ENCODE peak calls at places on chromosomes 4 and X, in nine cellular contexts. X, Q, Y, M, O, I, R, P and L are unnamed samples.

GRCh38 chrX:47648376-47648775 is 2.0 kb downstream of the ELK1 start:
- DNase-seq in X (peak; percentile 6), Q (no peak), Y (no peak), M (no peak), O (no peak), I (no peak), R (no peak), P (no peak), L (no peak)

GRCh38 chr4:145808021-145808650 is 128.2 kb downstream of the C4orf51 start:
- DNase-seq in X (no peak), Q (no peak), Y (peak; percentile 66), M (no peak), O (no peak), I (no peak), R (no peak), P (no peak), L (no peak)

GRCh38 chr4:5888222-5888701 is 4.6 kb downstream of the CRMP1 start:
- DNase-seq in X (no peak), Q (no peak), Y (no peak), M (no peak), O (no peak), I (no peak), R (no peak), P (peak; percentile 86), L (no peak)

GRCh38 chr4:147596976-147597375 is 20.2 kb upstream of the TMEM184C start:
- DNase-seq in X (no peak), Q (peak; percentile 79), Y (no peak), M (no peak), O (no peak), I (no peak), R (peak; percentile 87), P (no peak), L (no peak)

GRCh38 chr4:168876106-168876505 is 133.9 kb downstream of the CBR4 start:
- DNase-seq in X (no peak), Q (no peak), Y (no peak), M (no peak), O (no peak), I (no peak), R (no peak), P (no peak), L (no peak)

GRCh38 chrX:96685205-96686099 is 810 bp downstream of the DIAPH2 start:
- DNase-seq in X (peak; percentile 66), Q (peak; percentile 35), Y (no peak), M (peak; percentile 86), O (no peak), I (peak; percentile 67), R (peak; percentile 7), P (no peak), L (peak; percentile 55)

GRCh38 chr4:16550488-16550980 is 324.3 kb upstream of the TAPT1 start:
- DNase-seq in X (no peak), Q (no peak), Y (no peak), M (no peak), O (no peak), I (no peak), R (no peak), P (no peak), L (no peak)

GRCh38 chrX:138756234-138756633 is 44.7 kb upstream of the FGF13 start:
- DNase-seq in X (peak; percentile 18), Q (no peak), Y (no peak), M (no peak), O (no peak), I (no peak), R (peak; percentile 71), P (no peak), L (peak; percentile 15)

GRCh38 chr4:102285831-102286230 is 59.5 kb downstream of the SLC39A8 start:
- DNase-seq in X (no peak), Q (no peak), Y (no peak), M (no peak), O (no peak), I (no peak), R (no peak), P (no peak), L (no peak)

GRCh38 chr4:20281453-20281852 is 29.7 kb downstream of the SLIT2 start:
- DNase-seq in X (no peak), Q (no peak), Y (no peak), M (no peak), O (no peak), I (no peak), R (no peak), P (no peak), L (no peak)

GRCh38 chrX:12372111-12372510 is 233.8 kb downstream of the FRMPD4 start:
- DNase-seq in X (no peak), Q (no peak), Y (no peak), M (no peak), O (no peak), I (no peak), R (no peak), P (no peak), L (no peak)

GRCh38 chr4:158903472-158904043 is 134.7 kb downstream of the FNIP2 start:
- DNase-seq in X (no peak), Q (no peak), Y (no peak), M (no peak), O (no peak), I (no peak), R (no peak), P (no peak), L (no peak)

GRCh38 chrX:47831788-47832187 is 4.9 kb upstream of the ZNF81 start:
- DNase-seq in X (no peak), Q (peak; percentile 51), Y (peak; percentile 38), M (peak; percentile 75), O (no peak), I (no peak), R (peak; percentile 48), P (no peak), L (peak; percentile 50)

GRCh38 chrX:41452972-41453371 is 5.8 kb downstream of the NYX start:
- DNase-seq in X (no peak), Q (no peak), Y (no peak), M (peak; percentile 28), O (no peak), I (no peak), R (no peak), P (no peak), L (no peak)

GRCh38 chr4:42965326-42965725 is 72.8 kb downstream of the GRXCR1 start:
- DNase-seq in X (no peak), Q (no peak), Y (no peak), M (no peak), O (no peak), I (no peak), R (no peak), P (no peak), L (no peak)

GRCh38 chrX:13091111-13091765 is 46.8 kb upstream of the FAM9C start:
- DNase-seq in X (no peak), Q (no peak), Y (no peak), M (no peak), O (no peak), I (no peak), R (no peak), P (no peak), L (no peak)

GRCh38 chr4:39770471-39770870 is 72.5 kb downstream of the UBE2K start:
- DNase-seq in X (no peak), Q (no peak), Y (no peak), M (no peak), O (no peak), I (no peak), R (no peak), P (peak; percentile 80), L (no peak)
- TF ChIP-seq POLR2A in X (no peak), Q (no peak), Y (no peak), M (no peak), O (no peak), I (no peak), R (no peak), P (no peak), L (no peak)

GRCh38 chr4:8381814-8382581 is 58.5 kb downstream of the ACOX3 start:
- DNase-seq in X (no peak), Q (no peak), Y (no peak), M (peak; percentile 67), O (no peak), I (no peak), R (no peak), P (peak; percentile 72), L (no peak)
- H3K9me3 ChIP-seq in X (no peaks in the 10 kb centered on the region), Q (no peaks in the 10 kb centered on the region), Y (no peaks in the 10 kb centered on the region), M (no peaks in the 10 kb centered on the region), O (no peaks in the 10 kb centered on the region), I (no peaks in the 10 kb centered on the region), R (no peaks in the 10 kb centered on the region), P (no peaks in the 10 kb centered on the region), L (no peaks in the 10 kb centered on the region)

DNA sequence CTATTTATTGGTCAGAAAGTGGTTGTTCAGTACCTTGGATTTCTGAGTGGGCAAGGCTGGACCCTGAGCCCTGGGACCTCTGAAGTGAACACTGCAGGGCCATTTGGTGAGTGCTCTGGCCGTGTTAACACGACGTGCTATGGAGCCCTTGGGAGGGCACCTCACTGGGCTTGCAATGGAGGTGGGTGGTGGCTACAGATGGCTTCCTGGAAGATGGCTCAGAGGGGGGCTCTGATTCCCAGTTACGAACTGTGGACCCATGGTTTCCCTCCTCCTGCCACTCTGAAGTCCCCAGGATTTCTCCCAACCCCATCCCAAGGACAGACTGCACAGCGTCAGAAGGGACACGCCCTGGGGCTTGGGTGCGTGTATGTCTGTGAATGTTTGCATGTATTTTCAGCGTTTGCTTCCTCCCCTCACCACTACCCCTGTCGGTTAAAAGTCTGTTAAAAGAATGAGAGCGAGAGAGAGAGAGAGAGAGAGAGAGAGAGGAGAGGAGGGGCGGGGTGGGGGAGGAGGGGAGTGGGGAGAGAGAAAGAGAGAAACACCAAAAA is 3.7 kb upstream of the RHOH start:
- DNase-seq in X (no peak), Q (no peak), Y (no peak), M (no peak), O (no peak), I (no peak), R (no peak), P (no peak), L (no peak)
- TF ChIP-seq POLR2A in X (no peak), Q (no peak), Y (no peak), M (peak; percentile 25), O (no peak), I (no peak), R (no peak), P (no peak), L (no peak)

DNA sequence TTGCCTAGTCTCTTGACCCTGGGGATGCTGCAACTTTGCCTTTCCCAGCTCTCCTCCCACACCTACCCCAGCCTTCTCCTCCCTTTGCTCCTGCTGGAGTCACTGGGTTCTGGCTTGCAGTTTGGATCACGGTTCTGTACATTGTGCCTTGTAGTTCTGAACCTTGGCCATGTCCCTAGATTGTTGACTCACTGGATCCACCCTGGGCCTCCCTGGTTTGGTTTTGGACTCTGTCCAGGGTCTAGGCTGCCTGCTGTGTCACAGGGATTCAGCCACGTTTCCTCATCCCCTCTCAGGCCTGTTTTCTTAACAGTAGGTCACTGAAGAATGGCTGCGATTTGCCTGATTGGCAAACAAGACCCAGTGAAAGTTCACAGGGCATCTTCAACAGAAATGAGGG is 11.5 kb upstream of the GABRE start:
- DNase-seq in X (no peak), Q (no peak), Y (no peak), M (no peak), O (no peak), I (no peak), R (no peak), P (no peak), L (no peak)
- H3K9me3 ChIP-seq in X (no peaks in the 10 kb centered on the region), Q (no peaks in the 10 kb centered on the region), Y (no peaks in the 10 kb centered on the region), M (no peaks in the 10 kb centered on the region), O (no peaks in the 10 kb centered on the region), I (no peaks in the 10 kb centered on the region), R (no peaks in the 10 kb centered on the region), P (no peaks in the 10 kb centered on the region), L (no peaks in the 10 kb centered on the region)

DNA sequence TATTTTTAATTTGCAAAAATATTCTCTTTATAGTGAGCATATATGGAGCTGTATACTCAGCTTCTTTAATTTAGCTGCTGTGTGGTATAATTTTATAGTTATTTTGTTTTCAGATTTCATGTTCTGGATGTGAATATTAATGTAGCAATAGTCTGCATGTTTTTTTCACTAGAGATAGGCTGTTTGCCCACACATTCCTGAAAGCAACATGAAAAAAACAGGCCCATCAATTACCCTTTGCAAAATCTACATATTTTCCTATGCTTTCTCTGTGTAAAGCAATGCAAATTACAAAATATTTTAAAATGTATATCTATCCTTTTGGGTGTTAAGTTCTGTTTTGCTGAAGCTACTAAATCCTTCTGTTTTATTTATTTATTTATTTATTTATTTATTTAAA is 277.3 kb downstream of the ANKRD50 start:
- DNase-seq in X (no peak), Q (no peak), Y (no peak), M (no peak), O (no peak), I (no peak), R (no peak), P (no peak), L (no peak)
- TF ChIP-seq POLR2A in X (no peak), Q (no peak), Y (no peak), M (no peak), O (no peak), I (no peak), R (no peak), P (no peak), L (no peak)